ENCODE peak calls at places on chromosomes 3 and 15, in four cellular contexts. I is GM12878, Y is SK-N-SH, S is H1. N is an unnamed sample.

GRCh38 chr15:73265536-73266153 is 103.1 kb downstream of the HCN4 start:
- DNase-seq in I (no peak), Y (peak; percentile 53), S (no peak), N (peak; percentile 45)

GRCh38 chr15:63401078-63401477 is 19.4 kb upstream of the CA12 start:
- DNase-seq in I (no peak), Y (no peak), S (no peak), N (no peak)

GRCh38 chr3:124680521-124680920 is 49.7 kb upstream of the UMPS start:
- DNase-seq in I (no peak), Y (no peak), S (no peak), N (no peak)

GRCh38 chr3:197367081-197367780 is 68.8 kb upstream of the DLG1 start:
- DNase-seq in I (no peak), Y (peak; percentile 16), S (no peak), N (no peak)

GRCh38 chr3:15107075-15107947 is 8.4 kb upstream of the RBSN start:
- DNase-seq in I (no peak), Y (no peak), S (no peak), N (no peak)

GRCh38 chr3:52294320-52295150 is 6.9 kb downstream of the GLYCTK start:
- DNase-seq in I (no peak), Y (no peak), S (no peak), N (no peak)

GRCh38 chr15:94610069-94610863 is 378.9 kb downstream of the MCTP2 start:
- DNase-seq in I (peak; percentile 23), Y (no peak), S (no peak), N (no peak)

GRCh38 chr3:17424137-17424536 is 318.3 kb downstream of the TBC1D5 start:
- DNase-seq in I (no peak), Y (peak; percentile 43), S (no peak), N (no peak)

GRCh38 chr15:64693134-64693533 is 82.3 kb downstream of the RBPMS2 start:
- DNase-seq in I (no peak), Y (no peak), S (no peak), N (no peak)

GRCh38 chr3:15074500-15074899 is 9.4 kb upstream of the MRPS25 start:
- DNase-seq in I (no peak), Y (no peak), S (no peak), N (no peak)

GRCh38 chr3:110138966-110139555 is 801.7 kb upstream of the DPPA4 start:
- DNase-seq in I (no peak), Y (no peak), S (no peak), N (no peak)

GRCh38 chr3:81302045-81302444 is 459.4 kb downstream of the GBE1 start:
- DNase-seq in I (no peak), Y (peak; percentile 77), S (no peak), N (peak; percentile 35)

GRCh38 chr3:119497824-119498187 is 541 bp upstream of the TIMMDC1 start:
- DNase-seq in I (no peak), Y (no peak), S (no peak), N (no peak)

GRCh38 chr15:39040861-39041260 is 476.2 kb upstream of the RASGRP1 start:
- DNase-seq in I (no peak), Y (no peak), S (no peak), N (no peak)

DNA sequence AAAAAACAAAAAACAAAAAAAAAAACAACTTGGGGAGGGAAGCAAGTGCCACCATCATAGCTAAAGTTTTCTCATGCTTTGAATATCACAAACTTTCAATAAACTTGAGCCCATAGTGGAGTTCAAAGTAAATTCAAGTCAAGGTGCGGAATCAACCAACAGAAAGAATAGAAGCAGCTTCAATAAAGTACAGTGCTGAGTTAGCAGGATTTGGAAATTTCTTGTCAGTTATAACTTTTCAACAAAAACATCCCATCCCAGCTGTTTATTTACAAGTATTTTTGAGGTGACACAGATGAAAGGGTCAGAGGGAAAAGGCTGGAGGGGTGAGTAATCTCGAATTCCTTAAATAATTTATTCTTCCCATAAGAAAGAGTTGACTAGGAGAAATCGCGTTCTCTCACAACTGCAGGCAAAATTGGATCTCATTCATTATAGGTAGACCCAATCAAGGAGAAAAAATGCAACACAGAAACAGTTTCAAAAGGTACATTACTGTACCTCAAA is 477.4 kb upstream of the RASGRP1 start:
- DNase-seq in I (no peak), Y (no peak), S (no peak), N (no peak)
- TF ChIP-seq NRF1 in I (no peak), Y (no peak), S (no peak), N (no peak)

GRCh38 chr3:8557298-8557697 is 55.7 kb downstream of the LMCD1 start:
- DNase-seq in I (no peak), Y (no peak), S (no peak), N (no peak)
- TF ChIP-seq NRF1 in I (no peak), Y (no peak), S (no peak), N (no peak)

GRCh38 chr3:133505813-133506212 is 67.7 kb upstream of the CDV3 start:
- DNase-seq in I (no peak), Y (no peak), S (no peak), N (no peak)

GRCh38 chr3:133509482-133509881 is 64.0 kb upstream of the CDV3 start:
- DNase-seq in I (no peak), Y (no peak), S (no peak), N (no peak)

GRCh38 chr3:133503409-133503808 is 70.1 kb upstream of the CDV3 start:
- DNase-seq in I (no peak), Y (no peak), S (no peak), N (no peak)

GRCh38 chr3:133504736-133505135 is 68.8 kb upstream of the CDV3 start:
- DNase-seq in I (no peak), Y (no peak), S (no peak), N (no peak)

DNA sequence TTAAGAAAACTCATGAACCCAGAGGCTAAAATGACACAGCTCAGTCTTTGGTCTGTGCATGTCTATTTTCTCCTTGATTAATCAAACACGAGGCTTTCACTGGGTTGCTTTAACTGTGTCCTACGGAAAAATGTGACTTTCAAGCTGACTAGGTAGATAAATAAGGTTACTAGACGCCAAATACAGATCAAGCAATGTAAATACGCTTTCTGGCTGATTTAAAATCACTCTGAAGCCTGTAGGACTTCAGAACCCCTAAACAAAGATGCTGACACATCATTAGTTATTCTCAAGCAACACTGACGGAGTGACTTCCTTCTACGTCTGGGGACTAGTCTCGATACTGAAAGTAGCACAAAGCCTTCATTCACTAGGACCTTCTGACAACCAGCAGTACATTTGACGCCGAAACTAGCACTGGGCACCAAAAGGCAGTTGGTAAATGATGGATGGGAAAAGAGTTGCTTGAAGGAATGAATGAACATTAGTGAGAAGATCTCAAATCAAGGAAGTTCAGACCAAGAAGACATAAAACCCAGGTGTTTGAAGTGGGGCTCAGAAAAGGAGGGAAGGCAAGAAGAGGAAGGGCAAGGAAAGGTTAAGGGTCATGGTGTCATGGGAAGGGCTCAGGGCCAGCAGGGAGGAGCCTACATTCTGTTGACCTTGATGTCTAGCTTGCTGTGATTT is 67.1 kb upstream of the CDV3 start:
- DNase-seq in I (peak; percentile 93), Y (no peak), S (no peak), N (no peak)
- TF ChIP-seq NRF1 in I (no peak), Y (no peak), S (no peak), N (no peak)

GRCh38 chr15:31271706-31272557 is 54.7 kb upstream of the KLF13 start:
- DNase-seq in I (no peak), Y (peak; percentile 12), S (no peak), N (no peak)

GRCh38 chr15:31268911-31269784 is 57.5 kb upstream of the KLF13 start:
- DNase-seq in I (no peak), Y (no peak), S (no peak), N (no peak)

GRCh38 chr15:31271224-31271635 is 55.4 kb upstream of the KLF13 start:
- DNase-seq in I (no peak), Y (no peak), S (no peak), N (no peak)

GRCh38 chr15:31269961-31270575 is 56.6 kb upstream of the KLF13 start:
- DNase-seq in I (no peak), Y (no peak), S (no peak), N (no peak)

DNA sequence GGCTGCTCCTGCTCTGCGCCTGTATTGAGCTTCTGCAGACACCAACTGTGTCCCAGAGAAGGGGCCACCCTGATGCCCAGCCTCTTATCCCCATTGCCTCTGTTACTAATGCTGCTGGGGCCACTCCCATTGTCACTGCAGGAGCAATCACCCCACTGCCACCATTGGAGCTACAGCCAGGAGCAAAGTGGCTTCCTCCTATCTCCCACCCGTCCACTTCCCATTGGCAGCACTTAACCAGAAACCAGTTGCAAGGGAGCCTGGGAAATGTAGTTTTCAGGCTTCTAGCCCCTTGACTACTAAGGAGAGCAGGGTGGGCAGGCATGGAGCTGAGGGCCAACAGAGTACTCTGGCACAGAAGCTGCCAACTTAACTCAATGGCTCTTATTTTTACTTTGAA is 55.9 kb upstream of the KLF13 start:
- DNase-seq in I (no peak), Y (peak; percentile 51), S (no peak), N (peak; percentile 42)
- TF ChIP-seq NRF1 in I (no peak), Y (no peak), S (no peak), N (no peak)

GRCh38 chr3:61181874-61182273 is 69.4 kb downstream of the FHIT start:
- DNase-seq in I (peak; percentile 64), Y (no peak), S (no peak), N (no peak)
- TF ChIP-seq NRF1 in I (no peak), Y (no peak), S (no peak), N (no peak)

GRCh38 chr3:186154641-186155040 is 45.8 kb upstream of the ETV5 start:
- DNase-seq in I (no peak), Y (no peak), S (no peak), N (no peak)

GRCh38 chr3:186150234-186150830 is 41.4 kb upstream of the ETV5 start:
- DNase-seq in I (no peak), Y (no peak), S (no peak), N (no peak)

GRCh38 chr3:186151077-186151971 is 42.4 kb upstream of the ETV5 start:
- DNase-seq in I (peak; percentile 21), Y (no peak), S (no peak), N (no peak)

GRCh38 chr3:186152361-186152798 is 43.5 kb upstream of the ETV5 start:
- DNase-seq in I (peak; percentile 7), Y (no peak), S (no peak), N (no peak)

DNA sequence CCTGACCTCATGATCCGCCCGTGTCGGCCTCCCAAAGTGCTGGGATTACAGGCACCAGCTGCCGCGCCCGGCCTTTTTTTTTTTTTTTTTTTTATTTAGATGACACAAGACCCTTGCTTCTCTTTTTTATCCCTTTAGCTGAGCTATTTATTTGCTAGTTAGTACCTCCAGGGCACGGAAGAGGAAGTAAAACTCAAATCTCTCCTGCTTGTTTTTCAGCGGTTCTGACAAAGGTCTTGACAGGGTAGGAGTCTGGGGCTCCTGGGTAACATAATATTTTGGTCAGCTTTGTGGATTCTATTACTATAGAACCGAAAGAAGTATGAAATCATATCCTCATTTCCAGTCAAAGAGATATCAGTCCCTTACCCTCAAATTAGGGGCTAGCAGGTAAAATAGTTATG is 44.0 kb upstream of the ETV5 start:
- DNase-seq in I (peak; percentile 60), Y (no peak), S (no peak), N (no peak)
- TF ChIP-seq NRF1 in I (no peak), Y (no peak), S (no peak), N (no peak)

DNA sequence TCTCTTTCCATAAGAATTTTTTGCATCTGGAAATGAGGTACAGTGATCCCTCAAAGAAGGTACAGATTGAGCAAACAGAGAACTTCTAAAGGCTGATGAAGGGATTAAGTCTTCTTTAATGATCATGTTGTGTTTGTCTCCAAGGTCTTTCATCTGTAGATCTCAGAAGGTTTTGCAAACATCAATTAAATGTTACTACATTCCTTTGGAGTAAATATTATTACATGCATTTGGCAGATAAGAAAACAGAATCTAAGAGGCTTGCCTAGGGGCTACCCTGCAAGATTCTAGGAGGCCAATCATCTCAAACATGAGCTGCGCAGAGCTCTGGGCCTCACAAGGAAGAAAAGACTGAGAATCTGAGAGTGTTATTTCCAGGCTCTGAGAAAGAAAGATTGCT is 70.9 kb upstream of the LPP start:
- DNase-seq in I (no peak), Y (no peak), S (no peak), N (no peak)
- TF ChIP-seq NRF1 in I (no peak), Y (no peak), S (no peak), N (no peak)

N was measured in K562.